ENCODE peak calls at places on chromosomes 16 and 17, in nine cellular contexts. D is fibroblast of lung, R is AG04450, Y is GM20000, O is A673, N is endodermal cell, H is lower leg skin, J is activated B cell treated with CpG ODN at 0.5 μM for 24 hours, C is HFFc6. B is an unnamed sample.

GRCh38 chr16:84800118-84800517 is 19.7 kb upstream of the CRISPLD2 start:
- DNase-seq in O (peak; percentile 41), D (no peak), J (no peak), R (no peak), H (no peak), Y (no peak), N (no peak), C (no peak), B (no peak)

GRCh38 chr16:83578146-83578545 is 229.6 kb upstream of the HSBP1 start:
- DNase-seq in N (no peak), Y (no peak), D (no peak), O (no peak), C (no peak), R (no peak), J (no peak), H (peak; percentile 70), B (no peak)

GRCh38 chr17:41688641-41689496 is at the start of gene EIF1:
- DNase-seq in D (peak; percentile 99), O (peak; percentile 98), J (peak; percentile 100), R (peak; percentile 99), C (peak; percentile 99), Y (peak; percentile 93), H (peak; percentile 100), N (peak; percentile 100), B (peak; percentile 100)

GRCh38 chr17:48576479-48577309 is 1.5 kb downstream of the HOXB4 start:
- DNase-seq in O (peak; percentile 71), D (peak; percentile 92), H (peak; percentile 93), Y (no peak), R (no peak), J (no peak), C (no peak), N (peak; percentile 71), B (no peak)

GRCh38 chr17:19378416-19379293 is at the start of gene MAPK7:
- DNase-seq in H (peak; percentile 87), J (no peak), D (no peak), Y (no peak), N (peak; percentile 72), R (no peak), C (no peak), O (no peak), B (no peak)

GRCh38 chr17:69473801-69474170 is 59.3 kb downstream of the MAP2K6 start:
- DNase-seq in Y (no peak), R (no peak), N (no peak), J (no peak), C (peak; percentile 69), H (no peak), D (peak; percentile 74), O (no peak), B (no peak)

GRCh38 chr17:78016852-78017251 is 58.3 kb downstream of the TNRC6C start:
- DNase-seq in R (no peak), H (no peak), O (no peak), N (no peak), C (no peak), Y (no peak), J (no peak), D (no peak), B (no peak)

GRCh38 chr16:14608604-14609003 is 21.5 kb downstream of the PARN start:
- DNase-seq in C (no peak), D (no peak), O (peak; percentile 35), Y (no peak), H (no peak), R (no peak), N (no peak), J (no peak), B (no peak)

GRCh38 chr16:35184356-35184870 is 1725.0 kb downstream of the TP53TG3F start:
- DNase-seq in Y (no peak), D (no peak), J (no peak), C (no peak), R (no peak), O (no peak), H (peak; percentile 61), N (no peak), B (no peak)

GRCh38 chr16:35185366-35186044 is 1726.1 kb downstream of the TP53TG3F start:
- DNase-seq in J (no peak), C (no peak), H (peak; percentile 76), N (no peak), R (no peak), Y (no peak), D (no peak), O (no peak), B (no peak)

GRCh38 chr16:35187665-35188225 is 1728.3 kb downstream of the TP53TG3F start:
- DNase-seq in D (no peak), O (no peak), N (no peak), J (no peak), C (no peak), Y (no peak), H (peak; percentile 67), R (no peak), B (no peak)

GRCh38 chr16:35186045-35186759 is 1726.8 kb downstream of the TP53TG3F start:
- DNase-seq in H (peak; percentile 64), D (no peak), N (no peak), C (no peak), Y (no peak), O (no peak), J (no peak), R (no peak), B (no peak)

GRCh38 chr16:35188288-35189155 is 1729.1 kb downstream of the TP53TG3F start:
- DNase-seq in N (peak; percentile 47), C (peak; percentile 7), R (no peak), D (no peak), H (peak; percentile 79), Y (no peak), O (no peak), J (no peak), B (no peak)
- TF ChIP-seq CTCF in N (peak; percentile 15), C (peak; percentile 51), R (no peak), D (no peak), H (no peak), Y (no peak), O (no peak), J (no peak), B (no peak)

GRCh38 chr17:81842725-81843504 is 8.1 kb upstream of the PPP1R27 start:
- DNase-seq in R (no peak), Y (no peak), D (no peak), J (no peak), H (no peak), O (no peak), N (no peak), C (no peak), B (no peak)

GRCh38 chr17:81842378-81842724 is 7.5 kb upstream of the PPP1R27 start:
- DNase-seq in O (no peak), R (no peak), H (no peak), Y (no peak), N (no peak), J (no peak), C (no peak), D (no peak), B (no peak)

GRCh38 chr17:81844887-81845286 is 10.0 kb upstream of the PPP1R27 start:
- DNase-seq in H (no peak), N (no peak), D (no peak), C (no peak), O (no peak), J (no peak), Y (no peak), R (no peak), B (no peak)

GRCh38 chr17:81844327-81844851 is 9.5 kb upstream of the PPP1R27 start:
- DNase-seq in R (no peak), H (no peak), N (no peak), C (no peak), J (no peak), O (no peak), D (no peak), Y (no peak), B (no peak)

DNA sequence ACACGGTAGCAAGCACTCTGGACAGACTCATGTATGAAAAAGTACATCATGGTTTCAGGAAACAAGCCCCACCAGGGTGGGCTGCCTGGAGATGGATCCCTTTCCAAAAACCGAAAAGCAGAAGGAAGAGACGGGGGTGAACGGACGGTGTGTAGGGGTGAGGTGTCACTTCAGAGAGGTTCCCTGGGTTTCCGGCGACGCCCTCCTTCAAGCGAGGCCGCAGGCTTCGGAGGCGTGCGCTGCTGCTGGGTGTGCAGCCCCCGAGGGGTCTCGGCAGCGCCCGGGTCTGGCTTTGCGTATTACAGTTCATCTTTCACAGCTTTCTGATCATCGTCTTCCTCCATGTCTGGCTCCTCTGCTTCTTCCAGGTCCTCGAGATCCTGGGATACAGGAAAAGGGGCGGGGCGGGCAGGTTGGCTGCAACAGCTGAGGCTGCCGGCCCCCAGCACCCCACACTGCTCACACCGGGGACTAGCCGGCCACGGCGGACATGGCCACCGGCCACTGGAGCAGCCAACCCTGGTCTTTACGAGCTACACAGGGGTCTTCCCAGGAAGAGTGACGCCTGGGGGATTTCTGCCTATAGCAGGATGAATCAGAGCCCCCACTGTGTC is 9.0 kb upstream of the PPP1R27 start:
- DNase-seq in D (no peak), J (no peak), R (no peak), N (no peak), Y (no peak), H (no peak), C (no peak), O (no peak), B (no peak)
- TF ChIP-seq CTCF in D (no peak), J (no peak), R (no peak), N (no peak), Y (no peak), H (no peak), C (no peak), O (no peak), B (no peak)

DNA sequence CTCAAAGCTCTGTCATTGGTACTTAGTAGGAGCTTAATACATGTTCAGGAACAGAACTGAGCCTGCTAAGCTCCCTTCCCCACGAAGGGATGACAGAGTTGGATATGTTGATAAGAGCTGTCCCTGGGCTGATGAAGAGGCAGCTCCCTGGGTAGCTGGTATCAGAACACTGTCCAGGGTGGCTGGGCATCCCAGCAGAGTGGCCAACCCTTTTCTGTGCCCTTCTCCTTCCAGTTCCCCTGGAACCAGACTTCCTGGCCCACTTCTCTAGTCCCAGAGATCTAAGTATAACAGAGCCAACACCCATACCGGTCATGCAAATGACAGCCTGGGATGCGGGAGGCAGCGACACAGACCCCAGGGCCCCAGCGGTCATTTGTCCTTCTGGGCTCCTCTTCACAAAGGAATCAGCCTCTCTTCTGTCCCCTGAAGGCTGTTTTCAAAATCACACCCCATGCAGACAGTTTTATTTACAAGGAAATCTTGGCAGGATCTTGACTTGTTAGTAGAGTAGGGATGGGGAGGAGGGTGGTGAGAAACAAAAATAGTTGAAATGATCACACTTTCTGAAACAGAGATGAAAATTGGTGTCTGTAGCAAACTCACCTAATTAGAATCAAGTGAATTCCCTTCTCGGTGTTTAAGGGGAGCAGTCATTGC is 1.4 kb upstream of the RHBDL3 start:
- DNase-seq in J (no peak), D (no peak), C (no peak), H (no peak), N (peak; percentile 85), R (no peak), O (no peak), Y (no peak), B (no peak)
- TF ChIP-seq CTCF in J (no peak), D (no peak), C (peak; percentile 44), H (no peak), N (peak; percentile 66), R (peak; percentile 23), O (no peak), Y (no peak), B (no peak)

DNA sequence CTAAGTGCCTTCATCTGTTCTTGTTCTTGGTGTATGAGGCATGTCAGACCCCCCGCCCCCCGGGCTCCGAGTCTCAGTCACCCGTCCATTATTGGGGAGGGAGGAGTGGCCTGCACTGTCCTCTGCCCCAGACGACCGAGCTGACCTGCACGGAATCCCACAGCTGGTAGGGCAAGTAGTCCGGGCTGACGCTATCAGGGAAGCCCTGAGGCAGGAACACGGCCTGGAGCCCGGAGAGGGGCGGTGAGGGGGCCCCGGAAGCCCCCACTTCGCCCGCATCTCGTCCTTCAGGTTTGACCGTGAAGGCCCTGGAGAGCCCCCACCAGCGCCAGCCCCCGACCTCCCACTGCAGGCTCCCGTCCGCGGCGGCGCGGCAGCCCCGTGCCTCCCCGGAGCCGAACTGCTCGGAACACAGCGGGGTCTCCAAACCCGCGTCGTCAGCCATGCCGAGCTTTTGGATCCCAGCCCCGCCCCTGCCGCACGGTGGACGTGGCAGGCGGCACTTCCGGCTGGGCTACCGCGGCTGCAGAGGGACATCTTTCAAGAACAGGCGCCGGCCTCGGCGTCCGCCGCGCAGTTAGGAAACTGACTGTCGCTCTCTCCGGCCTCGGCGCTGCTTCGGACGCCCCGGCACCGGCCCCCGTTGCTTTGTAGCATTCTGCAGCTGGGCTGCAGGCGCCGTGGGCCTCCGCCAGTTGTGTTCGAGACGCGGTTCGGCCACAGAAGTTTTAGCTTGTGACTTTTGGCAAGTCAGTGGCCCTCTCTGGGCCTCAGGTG is at the start of gene RUSF1:
- DNase-seq in D (peak; percentile 90), O (peak; percentile 95), J (peak; percentile 81), R (peak; percentile 65), Y (peak; percentile 90), H (peak; percentile 98), N (peak; percentile 97), C (peak; percentile 79), B (peak; percentile 80)
- TF ChIP-seq CTCF in D (no peak), O (no peak), J (no peak), R (no peak), Y (no peak), H (no peak), N (no peak), C (peak; percentile 14), B (no peak)